ENCODE peak calls at places on chromosomes 2 and 18, in ten cellular contexts. R is NCI-H2029 treated with DMSO at 0.1 percent for 48 hours, L is NCI-H748 treated with DMSO at 0.1 percent for 48 hours, B is HT1080, H is HCT116, K is H1, W is H54, I is HTR-8/SVneo, A is colonic mucosa, P is mesenchymal stem cell. D is an unnamed sample.

GRCh38 chr2:584863-585823 is 92.1 kb downstream of the TMEM18 start:
- DNase-seq in R (no peak), A (no peak), L (no peak), I (no peak), P (no peak), H (no peak), B (peak; percentile 41), K (peak; percentile 42), W (no peak), D (no peak)

GRCh38 chr2:152682663-152683062 is 34.6 kb downstream of the PRPF40A start:
- DNase-seq in B (no peak), A (no peak), W (no peak), P (no peak), I (no peak), R (no peak), L (no peak), H (no peak), K (no peak), D (no peak)

GRCh38 chr2:72981516-72981915 is 64.2 kb downstream of the EMX1 start:
- DNase-seq in H (peak; percentile 6), R (no peak), I (no peak), L (peak; percentile 1), A (peak; percentile 27), W (no peak), B (no peak), K (no peak), P (no peak), D (no peak)

GRCh38 chr18:57287766-57288165 is 64.6 kb upstream of the ST8SIA3 start:
- DNase-seq in R (no peak), L (no peak), K (no peak), B (no peak), A (no peak), W (no peak), P (no peak), I (no peak), H (no peak), D (no peak)

GRCh38 chr2:233350708-233351107 is 3.6 kb upstream of the DGKD start:
- DNase-seq in H (peak; percentile 92), W (peak; percentile 99), I (peak; percentile 97), B (peak; percentile 98), A (peak; percentile 60), L (no peak), P (peak; percentile 87), K (no peak), R (no peak), D (no peak)

GRCh38 chr2:230925879-230926765 is 1.1 kb upstream of the GPR55 start:
- DNase-seq in H (no peak), W (no peak), I (no peak), P (no peak), B (no peak), A (no peak), K (no peak), L (no peak), R (no peak), D (no peak)

GRCh38 chr18:2192562-2192961 is 378.7 kb downstream of the METTL4 start:
- DNase-seq in H (no peak), L (no peak), W (peak; percentile 5), A (no peak), R (no peak), B (no peak), K (no peak), I (no peak), P (no peak), D (no peak)

GRCh38 chr18:70372450-70373061 is 83.7 kb downstream of the SOCS6 start:
- DNase-seq in W (no peak), B (no peak), R (no peak), H (no peak), L (no peak), K (no peak), P (no peak), I (no peak), A (no peak), D (no peak)

GRCh38 chr2:145800201-145801091 is 1280.5 kb upstream of the ZEB2 start:
- DNase-seq in H (peak; percentile 48), P (no peak), K (no peak), I (no peak), L (peak; percentile 69), B (peak; percentile 25), R (no peak), W (no peak), A (no peak), D (peak; percentile 68)

GRCh38 chr2:149767516-149767974 is 180.0 kb upstream of the MMADHC start:
- DNase-seq in B (peak; percentile 18), P (peak; percentile 70), H (no peak), R (no peak), A (no peak), L (no peak), I (no peak), W (no peak), K (no peak), D (no peak)

GRCh38 chr2:70248810-70249438 is 496 bp upstream of the TIA1 start:
- DNase-seq in W (peak; percentile 26), L (peak; percentile 87), R (peak; percentile 90), H (no peak), B (no peak), P (no peak), A (peak; percentile 96), K (peak; percentile 97), I (no peak), D (peak; percentile 92)

GRCh38 chr2:86221066-86221684 is 21.9 kb downstream of the MRPL35 start:
- DNase-seq in A (peak; percentile 37), R (no peak), P (peak; percentile 26), L (no peak), I (peak; percentile 45), B (peak; percentile 57), K (no peak), W (peak; percentile 41), H (peak; percentile 27), D (peak; percentile 60)

GRCh38 chr18:42574871-42575270 is 540.6 kb downstream of the RIT2 start:
- DNase-seq in I (no peak), W (no peak), R (peak; percentile 61), H (no peak), K (no peak), L (peak; percentile 99), B (no peak), P (no peak), A (no peak), D (no peak)

GRCh38 chr2:46913471-46914381 is 1.9 kb downstream of the MCFD2 start:
- DNase-seq in K (no peak), P (peak; percentile 76), A (peak; percentile 59), B (peak; percentile 88), R (no peak), I (no peak), W (peak; percentile 76), L (no peak), H (peak; percentile 27), D (peak; percentile 72)

GRCh38 chr2:197191177-197191947 is 119.2 kb downstream of the ANKRD44 start:
- DNase-seq in W (no peak), L (peak; percentile 72), R (peak; percentile 62), K (no peak), B (peak; percentile 23), H (peak; percentile 31), A (no peak), P (peak; percentile 50), I (peak; percentile 17), D (no peak)

GRCh38 chr2:165863816-165864221 is 69.8 kb upstream of the GALNT3 start:
- DNase-seq in K (no peak), L (peak; percentile 84), A (no peak), H (no peak), P (no peak), B (no peak), W (no peak), R (no peak), I (no peak), D (no peak)

GRCh38 chr18:6249788-6250187 is 164.9 kb downstream of the L3MBTL4 start:
- DNase-seq in L (no peak), P (no peak), A (no peak), R (no peak), K (no peak), W (no peak), H (no peak), B (no peak), I (no peak), D (peak; percentile 83)

GRCh38 chr2:46865181-46865970 is 50.2 kb downstream of the MCFD2 start:
- DNase-seq in I (no peak), B (peak; percentile 79), W (no peak), K (no peak), A (peak; percentile 73), H (no peak), L (no peak), P (no peak), R (no peak), D (no peak)

GRCh38 chr2:211737282-211737681 is 801.3 kb downstream of the ERBB4 start:
- DNase-seq in L (no peak), A (no peak), K (no peak), R (no peak), B (peak; percentile 42), P (no peak), I (no peak), H (no peak), W (no peak), D (no peak)

GRCh38 chr2:241215421-241215820 is 26.9 kb downstream of the ANO7 start:
- DNase-seq in P (no peak), W (no peak), A (no peak), H (no peak), R (no peak), B (no peak), I (no peak), K (no peak), L (no peak), D (no peak)

GRCh38 chr2:174117951-174118930 is 130.1 kb downstream of the OLA1 start:
- DNase-seq in L (no peak), K (no peak), B (peak; percentile 83), P (peak; percentile 80), I (peak; percentile 31), W (peak; percentile 8), A (no peak), H (peak; percentile 65), R (no peak), D (no peak)

D was measured in body of pancreas.